ENCODE peak calls at places on chromosome 12, in eight cellular contexts. V is CD4-positive, CD25-positive, alpha-beta regulatory T cell; C is T-cell; Q is CD4-positive, alpha-beta T cell; Z is thoracic aorta; N is heart left ventricle; T is foreskin keratinocyte; E is natural killer cell. H is an unnamed sample.

GRCh38 chr12:118560733-118561132 is 184.4 kb downstream of the SUDS3 start:
- ATAC-seq in V (no peak), C (no peak), Q (no peak), Z (no peak), N (peak), T (no peak), E (no peak), H (no peak)

GRCh38 chr12:6987956-6988573 is 17.4 kb downstream of the EMG1 start:
- ATAC-seq in V (no peak), C (no peak), Q (no peak), Z (no peak), N (no peak), T (no peak), E (no peak), H (peak)

GRCh38 chr12:122062832-122063690 is 15.5 kb upstream of the MLXIP start:
- ATAC-seq in V (no peak), C (no peak), Q (no peak), Z (peak), N (peak), T (peak), E (no peak), H (peak)

GRCh38 chr12:108701779-108702435 is 29.4 kb downstream of the CORO1C start:
- ATAC-seq in V (no peak), C (no peak), Q (peak), Z (no peak), N (peak), T (peak), E (peak), H (peak)

GRCh38 chr12:85688837-85689236 is 147.4 kb downstream of the RASSF9 start:
- ATAC-seq in V (no peak), C (no peak), Q (no peak), Z (no peak), N (no peak), T (no peak), E (no peak), H (no peak)

GRCh38 chr12:14505626-14506596 is 61.8 kb downstream of the PLBD1 start:
- ATAC-seq in V (no peak), C (no peak), Q (no peak), Z (no peak), N (no peak), T (no peak), E (no peak), H (no peak)

GRCh38 chr12:58465418-58465817 is 454.9 kb downstream of the LRIG3 start:
- ATAC-seq in V (no peak), C (no peak), Q (no peak), Z (no peak), N (no peak), T (no peak), E (no peak), H (no peak)

GRCh38 chr12:8065991-8066594 is at the start of gene C3AR1:
- ATAC-seq in V (peak), C (peak), Q (peak), Z (peak), N (peak), T (peak), E (peak), H (peak)

GRCh38 chr12:76260390-76260748 is 87.8 kb downstream of the BBS10 start:
- ATAC-seq in V (no peak), C (no peak), Q (no peak), Z (no peak), N (no peak), T (peak), E (no peak), H (peak)

GRCh38 chr12:88839486-88839885 is 259.2 kb upstream of the KITLG start:
- ATAC-seq in V (no peak), C (no peak), Q (no peak), Z (no peak), N (no peak), T (no peak), E (no peak), H (no peak)

GRCh38 chr12:110345176-110345651 is 58.3 kb downstream of the ANAPC7 start:
- ATAC-seq in V (no peak), C (no peak), Q (no peak), Z (peak), N (peak), T (peak), E (no peak), H (peak)

GRCh38 chr12:55636116-55636655 is 506 bp upstream of the OR10P1 start:
- ATAC-seq in V (no peak), C (no peak), Q (no peak), Z (no peak), N (peak), T (no peak), E (no peak), H (no peak)

GRCh38 chr12:6567824-6568617 is at the start of gene NOP2:
- ATAC-seq in V (peak), C (peak), Q (peak), Z (peak), N (peak), T (peak), E (peak), H (peak)

GRCh38 chr12:91250273-91250672 is 67.7 kb upstream of the DCN start:
- ATAC-seq in V (no peak), C (no peak), Q (no peak), Z (no peak), N (peak), T (no peak), E (no peak), H (no peak)

GRCh38 chr12:101675555-101675954 is 21.9 kb upstream of the CHPT1 start:
- ATAC-seq in V (no peak), C (no peak), Q (no peak), Z (no peak), N (no peak), T (no peak), E (no peak), H (no peak)

GRCh38 chr12:54439096-54439495 is 20.0 kb upstream of the ITGA5 start:
- ATAC-seq in V (no peak), C (no peak), Q (no peak), Z (no peak), N (peak), T (no peak), E (no peak), H (no peak)

GRCh38 chr12:130444081-130444480 is 106.4 kb downstream of the PIWIL1 start:
- ATAC-seq in V (no peak), C (no peak), Q (no peak), Z (no peak), N (no peak), T (no peak), E (no peak), H (no peak)

H was measured in esophagus mucosa.